ENCODE peak calls at places on chromosomes 4 and X, in four cellular contexts. One of them, this sample, is unnamed. For H3K36me3, the result is how much of the 10 kb centered on the place peaks cover.

GRCh38 chrX:155213731-155214130 is 2.5 kb upstream of the VBP1 start:
- DNase-seq in body of pancreas: no peak
- DNase-seq in GM23248: no peak
- DNase-seq in DND-41: no peak
- DNase-seq in this sample: no peak

GRCh38 chr4:102042843-102043802 is 252.6 kb downstream of the BANK1 start:
- DNase-seq in DND-41: no peak
- DNase-seq in GM23248: no peak
- DNase-seq in body of pancreas: no peak
- DNase-seq in this sample: no peak

GRCh38 chr4:4840351-4840750 is 19.1 kb upstream of the MSX1 start:
- DNase-seq in body of pancreas: no peak
- DNase-seq in GM23248: no peak
- DNase-seq in DND-41: no peak
- DNase-seq in this sample: no peak

GRCh38 chr4:25051534-25051933 is 20.8 kb upstream of the LGI2 start:
- DNase-seq in DND-41: no peak
- DNase-seq in body of pancreas: no peak
- DNase-seq in GM23248: no peak
- DNase-seq in this sample: no peak

GRCh38 chr4:84666444-84666843 is 83.5 kb downstream of the CDS1 start:
- DNase-seq in GM23248: no peak
- DNase-seq in body of pancreas: no peak
- DNase-seq in DND-41: no peak
- DNase-seq in this sample: no peak

GRCh38 chr4:170090667-170091052 is 904 bp upstream of the AADAT start:
- DNase-seq in DND-41: no peak
- DNase-seq in GM23248: peak
- DNase-seq in body of pancreas: no peak
- DNase-seq in this sample: no peak

GRCh38 chr4:99720206-99720605 is 62.6 kb upstream of the C4orf54 start:
- DNase-seq in body of pancreas: no peak
- DNase-seq in DND-41: no peak
- DNase-seq in GM23248: no peak
- DNase-seq in this sample: no peak

GRCh38 chrX:14694631-14695030 is 165.3 kb downstream of the GLRA2 start:
- DNase-seq in GM23248: peak
- DNase-seq in body of pancreas: no peak
- DNase-seq in DND-41: no peak
- DNase-seq in this sample: no peak

GRCh38 chr4:85514783-85515182 is 39.8 kb downstream of the ARHGAP24 start:
- DNase-seq in GM23248: no peak
- DNase-seq in body of pancreas: no peak
- DNase-seq in DND-41: no peak
- DNase-seq in this sample: no peak

GRCh38 chrX:87409113-87409841 is 108.3 kb upstream of the KLHL4 start:
- DNase-seq in GM23248: peak
- DNase-seq in DND-41: no peak
- DNase-seq in body of pancreas: peak
- DNase-seq in this sample: peak

GRCh38 chrX:53605004-53605403 is 81.5 kb downstream of the HUWE1 start:
- DNase-seq in body of pancreas: no peak
- DNase-seq in DND-41: no peak
- DNase-seq in GM23248: peak
- DNase-seq in this sample: no peak

DNA sequence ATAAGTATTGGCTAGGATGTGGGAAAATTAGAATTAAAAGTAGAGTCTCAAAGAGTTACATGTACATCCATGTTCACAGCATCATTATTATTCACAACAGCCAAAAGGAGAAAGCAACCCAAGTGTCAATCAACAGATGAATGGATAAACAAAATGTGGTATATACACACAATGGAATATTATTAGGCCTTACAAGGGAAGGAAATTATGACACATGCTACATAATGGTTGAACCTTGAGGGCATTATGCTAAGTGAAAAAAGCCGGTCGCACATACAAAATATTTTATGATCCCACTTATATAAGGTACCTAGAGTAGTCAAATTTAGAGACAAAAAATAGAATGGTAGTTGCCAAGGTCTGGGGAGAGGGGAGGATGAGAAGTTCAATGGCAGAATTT is 80.1 kb downstream of the HUWE1 start:
- DNase-seq in body of pancreas: no peak
- DNase-seq in GM23248: no peak
- DNase-seq in DND-41: no peak
- DNase-seq in this sample: no peak
- H3K36me3 ChIP-seq in body of pancreas: under half
- H3K36me3 ChIP-seq in GM23248: under half
- H3K36me3 ChIP-seq in DND-41: half or more
- H3K36me3 ChIP-seq in this sample: half or more

GRCh38 chr4:160423879-160424451 is 1321.1 kb downstream of the RAPGEF2 start:
- DNase-seq in DND-41: no peak
- DNase-seq in GM23248: no peak
- DNase-seq in body of pancreas: no peak
- DNase-seq in this sample: no peak
- H3K4me3 ChIP-seq in DND-41: no peak
- H3K4me3 ChIP-seq in GM23248: no peak
- H3K4me3 ChIP-seq in body of pancreas: no peak
- H3K4me3 ChIP-seq in this sample: no peak

DNA sequence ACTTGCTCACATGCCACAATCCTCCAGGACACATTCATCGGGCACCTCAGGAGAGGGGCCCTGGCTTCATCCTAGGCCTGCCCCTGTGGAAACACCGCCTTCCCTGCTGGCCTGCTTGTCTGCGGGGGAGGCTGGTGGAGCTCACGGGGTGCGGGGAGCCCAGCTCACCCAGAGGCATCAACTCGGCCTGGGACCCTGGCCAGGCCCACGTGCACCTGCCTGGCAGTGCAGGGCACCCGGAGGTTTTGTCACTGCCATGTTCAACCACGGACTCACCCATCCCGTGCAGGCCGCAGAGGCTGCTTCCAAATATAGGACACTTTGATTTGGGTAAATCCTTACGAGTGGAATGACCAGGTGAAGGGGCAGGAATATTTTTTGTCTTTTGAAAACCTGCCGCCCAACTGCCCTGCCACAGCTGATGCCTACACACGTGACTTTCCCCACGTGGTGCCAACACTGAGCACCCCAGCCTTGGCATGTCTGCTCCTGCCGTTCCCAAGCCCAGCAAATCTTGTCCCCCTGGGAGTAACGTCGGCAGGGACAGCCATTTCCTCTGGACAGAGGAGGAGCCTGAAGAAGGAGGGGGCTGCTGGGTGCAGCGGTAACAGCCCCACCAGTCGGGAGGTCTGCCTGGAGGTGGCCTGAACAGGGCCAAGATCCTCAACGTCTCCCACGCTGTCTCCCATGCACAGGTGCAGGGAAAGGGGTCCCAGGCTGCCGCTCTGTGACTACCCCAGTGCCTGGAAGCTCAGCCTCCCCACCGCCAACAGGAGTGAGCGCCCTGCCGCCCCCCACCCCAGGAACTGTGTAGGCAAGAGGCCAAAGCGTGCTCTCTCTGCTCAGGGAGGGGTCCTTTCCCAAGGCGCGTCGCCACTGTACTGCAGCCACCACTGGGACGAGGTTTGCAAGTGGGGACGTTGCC is 8.5 kb downstream of the MXD4 start:
- DNase-seq in body of pancreas: peak
- DNase-seq in DND-41: peak
- DNase-seq in GM23248: no peak
- DNase-seq in this sample: no peak
- H3K36me3 ChIP-seq in body of pancreas: under half
- H3K36me3 ChIP-seq in DND-41: half or more
- H3K36me3 ChIP-seq in GM23248: under half
- H3K36me3 ChIP-seq in this sample: under half

GRCh38 chrX:41082783-41083182 is 2.5 kb upstream of the USP9X start:
- DNase-seq in body of pancreas: no peak
- DNase-seq in DND-41: no peak
- DNase-seq in GM23248: no peak
- DNase-seq in this sample: no peak

GRCh38 chrX:41085883-41086626 is 810 bp downstream of the USP9X start:
- DNase-seq in GM23248: peak
- DNase-seq in DND-41: peak
- DNase-seq in body of pancreas: peak
- DNase-seq in this sample: peak

GRCh38 chrX:41084360-41085104 is 713 bp upstream of the USP9X start:
- DNase-seq in DND-41: peak
- DNase-seq in GM23248: peak
- DNase-seq in body of pancreas: peak
- DNase-seq in this sample: peak

GRCh38 chrX:41085105-41085882 is at the start of gene USP9X:
- DNase-seq in DND-41: peak
- DNase-seq in GM23248: peak
- DNase-seq in body of pancreas: peak
- DNase-seq in this sample: peak

GRCh38 chrX:41084044-41084359 is 1.2 kb upstream of the USP9X start:
- DNase-seq in DND-41: no peak
- DNase-seq in body of pancreas: no peak
- DNase-seq in GM23248: no peak
- DNase-seq in this sample: no peak
- H3K4me3 ChIP-seq in DND-41: peak
- H3K4me3 ChIP-seq in body of pancreas: no peak
- H3K4me3 ChIP-seq in GM23248: peak
- H3K4me3 ChIP-seq in this sample: peak

GRCh38 chr4:18105023-18106011 is 83.8 kb upstream of the LCORL start:
- DNase-seq in GM23248: no peak
- DNase-seq in body of pancreas: no peak
- DNase-seq in DND-41: no peak
- DNase-seq in this sample: no peak
- H3K36me3 ChIP-seq in GM23248: under half
- H3K36me3 ChIP-seq in body of pancreas: under half
- H3K36me3 ChIP-seq in DND-41: under half
- H3K36me3 ChIP-seq in this sample: under half

GRCh38 chr4:117654064-117654463 is 380.2 kb upstream of the NDST3 start:
- DNase-seq in DND-41: no peak
- DNase-seq in GM23248: no peak
- DNase-seq in body of pancreas: no peak
- DNase-seq in this sample: no peak
- H3K4me3 ChIP-seq in DND-41: no peak
- H3K4me3 ChIP-seq in GM23248: no peak
- H3K4me3 ChIP-seq in body of pancreas: no peak
- H3K4me3 ChIP-seq in this sample: no peak

GRCh38 chr4:1830234-1830633 is 25.7 kb downstream of the LETM1 start:
- DNase-seq in body of pancreas: no peak
- DNase-seq in DND-41: peak
- DNase-seq in GM23248: no peak
- DNase-seq in this sample: no peak
- H3K36me3 ChIP-seq in body of pancreas: under half
- H3K36me3 ChIP-seq in DND-41: half or more
- H3K36me3 ChIP-seq in GM23248: under half
- H3K36me3 ChIP-seq in this sample: under half

GRCh38 chrX:24153796-24154189 is 4.3 kb downstream of the ZFX start:
- DNase-seq in body of pancreas: no peak
- DNase-seq in DND-41: no peak
- DNase-seq in GM23248: no peak
- DNase-seq in this sample: no peak
- H3K4me3 ChIP-seq in body of pancreas: no peak
- H3K4me3 ChIP-seq in DND-41: no peak
- H3K4me3 ChIP-seq in GM23248: no peak
- H3K4me3 ChIP-seq in this sample: no peak

GRCh38 chr4:7827566-7827965 is 112.1 kb downstream of the AFAP1 start:
- DNase-seq in GM23248: peak
- DNase-seq in body of pancreas: no peak
- DNase-seq in DND-41: no peak
- DNase-seq in this sample: no peak
- H3K36me3 ChIP-seq in GM23248: half or more
- H3K36me3 ChIP-seq in body of pancreas: under half
- H3K36me3 ChIP-seq in DND-41: under half
- H3K36me3 ChIP-seq in this sample: under half

DNA sequence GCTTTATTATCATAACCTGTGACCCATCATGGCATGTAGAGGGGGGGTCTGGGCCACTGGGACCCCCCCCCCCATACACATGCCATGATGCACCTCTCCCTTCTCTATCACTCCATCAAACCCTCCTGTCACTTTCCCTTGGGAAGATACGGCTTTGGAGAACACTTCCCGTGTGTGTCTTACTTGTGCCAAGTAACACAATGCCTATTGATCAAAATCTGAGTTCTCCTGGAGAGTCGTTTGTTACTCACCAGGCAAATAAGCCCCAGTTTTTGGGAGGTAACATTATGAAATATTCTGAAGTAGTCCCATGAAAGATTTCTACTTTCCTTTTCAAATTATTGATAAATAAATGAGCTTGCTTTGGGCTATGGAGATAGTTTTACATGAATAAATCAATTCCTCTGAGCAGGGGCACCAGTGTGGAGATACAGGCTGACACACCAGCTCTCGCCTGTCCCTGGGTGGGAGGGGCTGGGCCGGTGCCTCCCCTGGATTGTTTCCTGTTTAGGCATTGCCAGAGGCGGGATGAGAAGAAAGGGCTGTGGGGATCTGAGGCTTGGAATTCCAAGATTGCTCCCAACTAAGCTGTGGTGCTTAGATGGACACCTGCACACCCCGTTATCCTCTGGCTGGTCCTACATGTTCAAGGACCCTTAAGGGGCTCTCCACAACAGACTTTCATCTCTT is 63.2 kb upstream of the WWC2 start:
- DNase-seq in body of pancreas: no peak
- DNase-seq in GM23248: no peak
- DNase-seq in DND-41: no peak
- DNase-seq in this sample: no peak
- H3K4me3 ChIP-seq in body of pancreas: no peak
- H3K4me3 ChIP-seq in GM23248: no peak
- H3K4me3 ChIP-seq in DND-41: no peak
- H3K4me3 ChIP-seq in this sample: no peak

This sample was measured in MG63.